ENCODE peak calls at places on chromosomes 12 and 14, in six cellular contexts. One of them, this sample, is unnamed.
A peak's percentile ranks its signal among the peaks of the same experiment; 100 is the strongest.

GRCh38 chr14:64515053-64515452 is 10.5 kb downstream of the ZBTB1 start:
- ATAC-seq in GM12878: no peak
- ATAC-seq in HepG2: no peak
- ATAC-seq in upper lobe of left lung: no peak
- ATAC-seq in HCT116: no peak
- ATAC-seq in K562: no peak
- ATAC-seq in this sample: no peak

GRCh38 chr12:47023311-47023710 is 56.1 kb upstream of the PCED1B start:
- ATAC-seq in GM12878: no peak
- ATAC-seq in upper lobe of left lung: no peak
- ATAC-seq in HepG2: no peak
- ATAC-seq in HCT116: no peak
- ATAC-seq in K562: peak; percentile 43
- ATAC-seq in this sample: no peak

GRCh38 chr14:19801118-19801464 is 2.5 kb upstream of the OR4N2 start:
- ATAC-seq in K562: peak; percentile 76
- ATAC-seq in upper lobe of left lung: peak; percentile 23
- ATAC-seq in HCT116: no peak
- ATAC-seq in GM12878: no peak
- ATAC-seq in HepG2: peak; percentile 48
- ATAC-seq in this sample: no peak

GRCh38 chr14:85195872-85196477 is 334.0 kb upstream of the FLRT2 start:
- ATAC-seq in upper lobe of left lung: no peak
- ATAC-seq in K562: no peak
- ATAC-seq in GM12878: peak; percentile 35
- ATAC-seq in HCT116: no peak
- ATAC-seq in HepG2: no peak
- ATAC-seq in this sample: no peak

GRCh38 chr12:20931894-20932293 is 121.4 kb downstream of the SLCO1B3 start:
- ATAC-seq in HepG2: no peak
- ATAC-seq in HCT116: no peak
- ATAC-seq in upper lobe of left lung: no peak
- ATAC-seq in GM12878: no peak
- ATAC-seq in K562: no peak
- ATAC-seq in this sample: no peak

GRCh38 chr12:120142231-120142877 is 25.8 kb upstream of the RAB35 start:
- ATAC-seq in GM12878: no peak
- ATAC-seq in HepG2: no peak
- ATAC-seq in upper lobe of left lung: no peak
- ATAC-seq in K562: no peak
- ATAC-seq in HCT116: no peak
- ATAC-seq in this sample: no peak

GRCh38 chr14:92409069-92409468 is 86.1 kb downstream of the SLC24A4 start:
- ATAC-seq in HCT116: no peak
- ATAC-seq in upper lobe of left lung: no peak
- ATAC-seq in GM12878: no peak
- ATAC-seq in HepG2: no peak
- ATAC-seq in K562: no peak
- ATAC-seq in this sample: peak; percentile 88

GRCh38 chr12:101713930-101714329 is 16.5 kb downstream of the CHPT1 start:
- ATAC-seq in upper lobe of left lung: no peak
- ATAC-seq in HepG2: no peak
- ATAC-seq in K562: no peak
- ATAC-seq in HCT116: no peak
- ATAC-seq in GM12878: no peak
- ATAC-seq in this sample: no peak

GRCh38 chr12:122079532-122080081 is 1.1 kb downstream of the MLXIP start:
- ATAC-seq in HCT116: no peak
- ATAC-seq in K562: peak; percentile 11
- ATAC-seq in upper lobe of left lung: no peak
- ATAC-seq in GM12878: no peak
- ATAC-seq in HepG2: peak; percentile 8
- ATAC-seq in this sample: no peak

GRCh38 chr14:87052646-87053225 is 940.2 kb downstream of the GALC start:
- ATAC-seq in HepG2: no peak
- ATAC-seq in GM12878: no peak
- ATAC-seq in upper lobe of left lung: no peak
- ATAC-seq in HCT116: no peak
- ATAC-seq in K562: no peak
- ATAC-seq in this sample: no peak

GRCh38 chr12:71848212-71848611 is 8.7 kb downstream of the TBC1D15 start:
- ATAC-seq in upper lobe of left lung: no peak
- ATAC-seq in GM12878: peak; percentile 57
- ATAC-seq in HCT116: no peak
- ATAC-seq in HepG2: no peak
- ATAC-seq in K562: no peak
- ATAC-seq in this sample: no peak

GRCh38 chr14:97306133-97306784 is 509.1 kb downstream of the VRK1 start:
- ATAC-seq in HepG2: no peak
- ATAC-seq in HCT116: no peak
- ATAC-seq in K562: no peak
- ATAC-seq in GM12878: peak; percentile 75
- ATAC-seq in upper lobe of left lung: no peak
- ATAC-seq in this sample: no peak

GRCh38 chr14:21734457-21735074 is 60.9 kb upstream of the OR4E1 start:
- ATAC-seq in upper lobe of left lung: no peak
- ATAC-seq in HepG2: peak; percentile 79
- ATAC-seq in K562: peak; percentile 55
- ATAC-seq in HCT116: peak; percentile 70
- ATAC-seq in GM12878: peak; percentile 64
- ATAC-seq in this sample: no peak

GRCh38 chr12:27593266-27593665 is 69.3 kb downstream of the PPFIBP1 start:
- ATAC-seq in HepG2: no peak
- ATAC-seq in GM12878: no peak
- ATAC-seq in upper lobe of left lung: no peak
- ATAC-seq in HCT116: no peak
- ATAC-seq in K562: no peak
- ATAC-seq in this sample: peak; percentile 21

GRCh38 chr12:9731393-9731792 is 1.5 kb downstream of the CLECL1 start:
- ATAC-seq in HepG2: no peak
- ATAC-seq in K562: no peak
- ATAC-seq in HCT116: no peak
- ATAC-seq in upper lobe of left lung: no peak
- ATAC-seq in GM12878: no peak
- ATAC-seq in this sample: no peak

GRCh38 chr12:124322271-124322998 is 27.5 kb downstream of the RFLNA start:
- ATAC-seq in GM12878: peak; percentile 15
- ATAC-seq in upper lobe of left lung: peak; percentile 2
- ATAC-seq in HepG2: no peak
- ATAC-seq in K562: no peak
- ATAC-seq in HCT116: no peak
- ATAC-seq in this sample: no peak

DNA sequence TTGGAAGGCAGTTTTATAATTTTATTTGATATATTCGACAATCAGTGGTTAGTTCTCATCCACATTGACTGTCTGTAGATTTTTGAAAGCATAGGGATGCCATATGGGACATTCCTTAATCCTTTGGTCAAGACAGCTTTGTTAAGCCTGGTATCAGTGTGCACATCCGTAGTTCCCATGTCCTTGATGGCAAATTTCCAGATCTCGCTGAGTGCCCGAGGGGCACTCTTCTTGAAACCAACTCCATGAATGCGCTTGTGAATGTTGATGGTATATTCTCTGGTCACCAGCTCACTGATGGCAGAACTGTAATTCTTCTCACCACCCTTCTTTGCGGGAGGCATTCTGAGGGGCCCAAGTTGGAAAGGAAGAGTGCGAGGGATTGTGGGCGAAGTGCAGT is 6.1 kb upstream of the DENND5B start:
- ATAC-seq in GM12878: no peak
- ATAC-seq in HepG2: no peak
- ATAC-seq in K562: no peak
- ATAC-seq in upper lobe of left lung: no peak
- ATAC-seq in HCT116: no peak
- ATAC-seq in this sample: no peak
- TF ChIP-seq POLR2AphosphoS5 in GM12878: no peak
- TF ChIP-seq POLR2AphosphoS5 in HepG2: no peak
- TF ChIP-seq POLR2AphosphoS5 in K562: no peak
- TF ChIP-seq POLR2AphosphoS5 in upper lobe of left lung: no peak
- TF ChIP-seq POLR2AphosphoS5 in HCT116: no peak
- TF ChIP-seq POLR2AphosphoS5 in this sample: no peak

GRCh38 chr14:63493246-63493645 is 49.9 kb downstream of the PPP2R5E start:
- ATAC-seq in GM12878: peak; percentile 74
- ATAC-seq in upper lobe of left lung: peak; percentile 70
- ATAC-seq in HCT116: peak; percentile 75
- ATAC-seq in K562: peak; percentile 72
- ATAC-seq in HepG2: peak; percentile 62
- ATAC-seq in this sample: no peak

GRCh38 chr14:63501429-63501828 is 41.7 kb downstream of the PPP2R5E start:
- ATAC-seq in HCT116: no peak
- ATAC-seq in K562: no peak
- ATAC-seq in GM12878: no peak
- ATAC-seq in upper lobe of left lung: no peak
- ATAC-seq in HepG2: no peak
- ATAC-seq in this sample: no peak

GRCh38 chr14:63492391-63492790 is 50.8 kb downstream of the PPP2R5E start:
- ATAC-seq in upper lobe of left lung: peak; percentile 67
- ATAC-seq in HCT116: no peak
- ATAC-seq in GM12878: peak; percentile 56
- ATAC-seq in HepG2: no peak
- ATAC-seq in K562: no peak
- ATAC-seq in this sample: no peak

GRCh38 chr14:63499701-63500250 is 43.4 kb downstream of the PPP2R5E start:
- ATAC-seq in HCT116: no peak
- ATAC-seq in GM12878: no peak
- ATAC-seq in HepG2: no peak
- ATAC-seq in upper lobe of left lung: no peak
- ATAC-seq in K562: no peak
- ATAC-seq in this sample: peak; percentile 72

DNA sequence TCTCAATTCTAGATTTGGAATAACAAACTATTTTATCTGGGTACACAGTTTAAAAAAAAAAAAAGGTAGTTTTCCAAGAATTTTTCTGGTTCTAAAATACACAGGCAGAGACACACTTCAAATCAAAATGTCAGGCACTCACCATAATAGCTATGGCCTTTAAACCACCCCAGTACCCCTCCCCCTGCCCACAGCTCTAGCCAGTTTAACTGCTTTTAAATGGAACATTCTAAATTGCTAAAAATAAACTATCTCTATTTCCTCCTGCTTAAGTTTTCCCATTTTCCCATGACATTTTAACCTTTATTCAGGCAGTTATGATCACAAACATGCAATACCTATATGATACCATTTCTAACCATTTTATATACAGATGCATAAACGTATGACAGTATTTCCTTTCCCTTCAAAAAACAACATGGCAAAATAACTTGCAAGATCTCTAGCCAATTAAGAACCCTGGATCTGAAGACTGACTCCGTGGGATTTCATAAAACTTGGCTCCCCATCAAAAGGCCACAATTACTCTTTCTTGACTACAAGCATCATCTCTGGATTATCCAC is 46.3 kb downstream of the PPP2R5E start:
- ATAC-seq in HepG2: no peak
- ATAC-seq in upper lobe of left lung: no peak
- ATAC-seq in HCT116: no peak
- ATAC-seq in GM12878: no peak
- ATAC-seq in K562: no peak
- ATAC-seq in this sample: no peak
- TF ChIP-seq POLR2A in HepG2: no peak
- TF ChIP-seq POLR2A in upper lobe of left lung: no peak
- TF ChIP-seq POLR2A in HCT116: no peak
- TF ChIP-seq POLR2A in GM12878: no peak
- TF ChIP-seq POLR2A in K562: no peak
- TF ChIP-seq POLR2A in this sample: no peak

GRCh38 chr12:3090238-3091029 is 13.3 kb downstream of the TSPAN9 start:
- ATAC-seq in K562: no peak
- ATAC-seq in HCT116: no peak
- ATAC-seq in HepG2: peak; percentile 81
- ATAC-seq in GM12878: no peak
- ATAC-seq in upper lobe of left lung: no peak
- ATAC-seq in this sample: no peak

GRCh38 chr12:3089588-3089987 is 12.4 kb downstream of the TSPAN9 start:
- ATAC-seq in HepG2: no peak
- ATAC-seq in upper lobe of left lung: no peak
- ATAC-seq in GM12878: no peak
- ATAC-seq in HCT116: no peak
- ATAC-seq in K562: no peak
- ATAC-seq in this sample: no peak

GRCh38 chr12:3091650-3092207 is 14.6 kb downstream of the TSPAN9 start:
- ATAC-seq in GM12878: no peak
- ATAC-seq in upper lobe of left lung: no peak
- ATAC-seq in HCT116: no peak
- ATAC-seq in HepG2: no peak
- ATAC-seq in K562: no peak
- ATAC-seq in this sample: no peak

GRCh38 chr12:3091030-3091304 is 13.8 kb downstream of the TSPAN9 start:
- ATAC-seq in GM12878: no peak
- ATAC-seq in K562: no peak
- ATAC-seq in HepG2: no peak
- ATAC-seq in upper lobe of left lung: no peak
- ATAC-seq in HCT116: no peak
- ATAC-seq in this sample: no peak

DNA sequence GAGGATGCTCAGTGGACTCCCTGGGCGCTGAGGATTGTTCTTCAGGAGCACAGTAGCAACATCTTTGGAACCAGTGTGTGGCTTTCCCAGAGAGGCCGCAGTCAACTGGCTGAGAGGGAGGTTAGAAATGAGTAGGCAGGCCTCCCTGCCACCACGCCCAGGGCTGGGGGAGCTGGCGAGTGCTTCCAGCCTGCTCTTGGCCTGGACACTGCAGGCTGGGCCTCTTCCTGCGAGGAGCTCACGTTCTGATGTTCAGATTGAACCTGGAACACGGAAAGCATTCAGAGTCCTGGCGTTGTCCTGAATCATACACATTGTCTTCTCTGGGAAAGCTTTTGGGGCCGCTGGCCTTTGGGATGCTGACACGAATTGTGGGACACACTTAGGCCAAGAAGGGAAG is 15.6 kb downstream of the TSPAN9 start:
- ATAC-seq in HepG2: no peak
- ATAC-seq in K562: no peak
- ATAC-seq in GM12878: no peak
- ATAC-seq in HCT116: no peak
- ATAC-seq in upper lobe of left lung: no peak
- ATAC-seq in this sample: no peak
- H3K4me1 ChIP-seq in HepG2: peaks cover 61% of the 10 kb centered on the region
- H3K4me1 ChIP-seq in K562: no peaks in the 10 kb centered on the region
- H3K4me1 ChIP-seq in GM12878: peaks cover 3% of the 10 kb centered on the region
- H3K4me1 ChIP-seq in HCT116: no peaks in the 10 kb centered on the region
- H3K4me1 ChIP-seq in upper lobe of left lung: peaks cover 22% of the 10 kb centered on the region
- H3K4me1 ChIP-seq in this sample: peaks cover 7% of the 10 kb centered on the region

GRCh38 chr14:103067231-103067954 is 10.0 kb upstream of the CDC42BPB start:
- ATAC-seq in HepG2: no peak
- ATAC-seq in HCT116: peak; percentile 77
- ATAC-seq in K562: no peak
- ATAC-seq in upper lobe of left lung: no peak
- ATAC-seq in GM12878: no peak
- ATAC-seq in this sample: peak; percentile 80

GRCh38 chr14:103065861-103066260 is 8.5 kb upstream of the CDC42BPB start:
- ATAC-seq in HepG2: no peak
- ATAC-seq in GM12878: no peak
- ATAC-seq in HCT116: no peak
- ATAC-seq in K562: no peak
- ATAC-seq in upper lobe of left lung: no peak
- ATAC-seq in this sample: no peak

GRCh38 chr14:103064978-103065377 is 7.6 kb upstream of the CDC42BPB start:
- ATAC-seq in HepG2: no peak
- ATAC-seq in HCT116: no peak
- ATAC-seq in K562: no peak
- ATAC-seq in GM12878: no peak
- ATAC-seq in upper lobe of left lung: no peak
- ATAC-seq in this sample: no peak

GRCh38 chr14:103064436-103064835 is 7.1 kb upstream of the CDC42BPB start:
- ATAC-seq in GM12878: no peak
- ATAC-seq in K562: no peak
- ATAC-seq in upper lobe of left lung: no peak
- ATAC-seq in HepG2: no peak
- ATAC-seq in HCT116: no peak
- ATAC-seq in this sample: no peak

GRCh38 chr14:103066399-103066798 is 9.1 kb upstream of the CDC42BPB start:
- ATAC-seq in HepG2: no peak
- ATAC-seq in upper lobe of left lung: no peak
- ATAC-seq in GM12878: no peak
- ATAC-seq in K562: no peak
- ATAC-seq in HCT116: no peak
- ATAC-seq in this sample: peak; percentile 47
- TF ChIP-seq POLR2AphosphoS5 in HepG2: no peak
- TF ChIP-seq POLR2AphosphoS5 in upper lobe of left lung: peak; percentile 70
- TF ChIP-seq POLR2AphosphoS5 in GM12878: no peak
- TF ChIP-seq POLR2AphosphoS5 in K562: no peak
- TF ChIP-seq POLR2AphosphoS5 in HCT116: no peak
- TF ChIP-seq POLR2AphosphoS5 in this sample: peak; percentile 10

This sample was measured in gastroesophageal sphincter.